ENCODE peak calls at places on chromosome 12, in seven cellular contexts. One of them, this sample, is unnamed.

GRCh38 chr12:65999564-66000280 is 130.8 kb downstream of the LLPH start:
- DNase-seq in GM06990: no peak
- DNase-seq in T-helper 17 cell: no peak
- DNase-seq in epithelial cell of esophagus: peak; percentile 80
- DNase-seq in occipital lobe: no peak
- DNase-seq in non-pigmented ciliary epithelial cell: peak; percentile 74
- DNase-seq in stimulated activated CD4-positive, alpha-beta T cell treated with anti-CD3 and anti-CD28 coated beads, Interleukin-1b, Interleukin-23, amount 100 ng/mL, for 1 hour: no peak
- DNase-seq in this sample: peak; percentile 80

GRCh38 chr12:132133952-132134652 is 10.0 kb downstream of the DDX51 start:
- DNase-seq in T-helper 17 cell: no peak
- DNase-seq in epithelial cell of esophagus: no peak
- DNase-seq in occipital lobe: no peak
- DNase-seq in stimulated activated CD4-positive, alpha-beta T cell treated with anti-CD3 and anti-CD28 coated beads, Interleukin-1b, Interleukin-23, amount 100 ng/mL, for 1 hour: no peak
- DNase-seq in GM06990: no peak
- DNase-seq in non-pigmented ciliary epithelial cell: no peak
- DNase-seq in this sample: no peak

GRCh38 chr12:119949145-119949544 is 39.9 kb upstream of the BICDL1 start:
- DNase-seq in T-helper 17 cell: no peak
- DNase-seq in stimulated activated CD4-positive, alpha-beta T cell treated with anti-CD3 and anti-CD28 coated beads, Interleukin-1b, Interleukin-23, amount 100 ng/mL, for 1 hour: no peak
- DNase-seq in non-pigmented ciliary epithelial cell: no peak
- DNase-seq in GM06990: no peak
- DNase-seq in epithelial cell of esophagus: no peak
- DNase-seq in occipital lobe: no peak
- DNase-seq in this sample: no peak

GRCh38 chr12:20624718-20625117 is 70.4 kb upstream of the SLCO1C1 start:
- DNase-seq in T-helper 17 cell: no peak
- DNase-seq in GM06990: no peak
- DNase-seq in non-pigmented ciliary epithelial cell: no peak
- DNase-seq in occipital lobe: no peak
- DNase-seq in epithelial cell of esophagus: peak; percentile 13
- DNase-seq in stimulated activated CD4-positive, alpha-beta T cell treated with anti-CD3 and anti-CD28 coated beads, Interleukin-1b, Interleukin-23, amount 100 ng/mL, for 1 hour: no peak
- DNase-seq in this sample: peak; percentile 25

GRCh38 chr12:27237790-27238771 is 6.0 kb upstream of the STK38L start:
- DNase-seq in non-pigmented ciliary epithelial cell: no peak
- DNase-seq in T-helper 17 cell: no peak
- DNase-seq in GM06990: no peak
- DNase-seq in epithelial cell of esophagus: no peak
- DNase-seq in stimulated activated CD4-positive, alpha-beta T cell treated with anti-CD3 and anti-CD28 coated beads, Interleukin-1b, Interleukin-23, amount 100 ng/mL, for 1 hour: no peak
- DNase-seq in occipital lobe: no peak
- DNase-seq in this sample: peak; percentile 20

GRCh38 chr12:122793685-122794106 is 19.3 kb downstream of the CCDC62 start:
- DNase-seq in T-helper 17 cell: no peak
- DNase-seq in occipital lobe: no peak
- DNase-seq in GM06990: peak; percentile 18
- DNase-seq in stimulated activated CD4-positive, alpha-beta T cell treated with anti-CD3 and anti-CD28 coated beads, Interleukin-1b, Interleukin-23, amount 100 ng/mL, for 1 hour: no peak
- DNase-seq in epithelial cell of esophagus: peak; percentile 73
- DNase-seq in non-pigmented ciliary epithelial cell: no peak
- DNase-seq in this sample: peak; percentile 71

GRCh38 chr12:49347307-49348237 is 884 bp downstream of the DNAJC22 start:
- DNase-seq in T-helper 17 cell: peak; percentile 79
- DNase-seq in GM06990: peak; percentile 72
- DNase-seq in epithelial cell of esophagus: peak; percentile 41
- DNase-seq in non-pigmented ciliary epithelial cell: no peak
- DNase-seq in occipital lobe: peak; percentile 77
- DNase-seq in stimulated activated CD4-positive, alpha-beta T cell treated with anti-CD3 and anti-CD28 coated beads, Interleukin-1b, Interleukin-23, amount 100 ng/mL, for 1 hour: peak; percentile 58
- DNase-seq in this sample: peak; percentile 15

GRCh38 chr12:3317841-3318501 is 173.0 kb upstream of the PRMT8 start:
- DNase-seq in occipital lobe: no peak
- DNase-seq in GM06990: no peak
- DNase-seq in stimulated activated CD4-positive, alpha-beta T cell treated with anti-CD3 and anti-CD28 coated beads, Interleukin-1b, Interleukin-23, amount 100 ng/mL, for 1 hour: no peak
- DNase-seq in non-pigmented ciliary epithelial cell: no peak
- DNase-seq in T-helper 17 cell: no peak
- DNase-seq in epithelial cell of esophagus: no peak
- DNase-seq in this sample: no peak

GRCh38 chr12:51334774-51335173 is 10.8 kb upstream of the BIN2 start:
- DNase-seq in T-helper 17 cell: no peak
- DNase-seq in GM06990: no peak
- DNase-seq in non-pigmented ciliary epithelial cell: no peak
- DNase-seq in stimulated activated CD4-positive, alpha-beta T cell treated with anti-CD3 and anti-CD28 coated beads, Interleukin-1b, Interleukin-23, amount 100 ng/mL, for 1 hour: no peak
- DNase-seq in occipital lobe: no peak
- DNase-seq in epithelial cell of esophagus: peak; percentile 20
- DNase-seq in this sample: peak; percentile 56

GRCh38 chr12:84512751-84513150 is 399.8 kb downstream of the SLC6A15 start:
- DNase-seq in GM06990: no peak
- DNase-seq in occipital lobe: no peak
- DNase-seq in stimulated activated CD4-positive, alpha-beta T cell treated with anti-CD3 and anti-CD28 coated beads, Interleukin-1b, Interleukin-23, amount 100 ng/mL, for 1 hour: no peak
- DNase-seq in T-helper 17 cell: no peak
- DNase-seq in non-pigmented ciliary epithelial cell: no peak
- DNase-seq in epithelial cell of esophagus: peak; percentile 21
- DNase-seq in this sample: peak; percentile 54

GRCh38 chr12:42144424-42145196 is at the start of gene GXYLT1:
- DNase-seq in stimulated activated CD4-positive, alpha-beta T cell treated with anti-CD3 and anti-CD28 coated beads, Interleukin-1b, Interleukin-23, amount 100 ng/mL, for 1 hour: peak; percentile 42
- DNase-seq in T-helper 17 cell: peak; percentile 69
- DNase-seq in epithelial cell of esophagus: peak; percentile 95
- DNase-seq in occipital lobe: peak; percentile 90
- DNase-seq in GM06990: peak; percentile 97
- DNase-seq in non-pigmented ciliary epithelial cell: peak; percentile 50
- DNase-seq in this sample: peak; percentile 83

GRCh38 chr12:42510823-42511222 is 78.7 kb downstream of the PRICKLE1 start:
- DNase-seq in epithelial cell of esophagus: no peak
- DNase-seq in T-helper 17 cell: no peak
- DNase-seq in GM06990: no peak
- DNase-seq in non-pigmented ciliary epithelial cell: no peak
- DNase-seq in occipital lobe: no peak
- DNase-seq in stimulated activated CD4-positive, alpha-beta T cell treated with anti-CD3 and anti-CD28 coated beads, Interleukin-1b, Interleukin-23, amount 100 ng/mL, for 1 hour: no peak
- DNase-seq in this sample: no peak